ENCODE peak calls at places on chromosomes 6 and 20, in ten cellular contexts. L, P, I, D, M, Q, V, E, H and U are unnamed samples.

GRCh38 chr6:136783495-136784270 is 8.6 kb downstream of the MAP3K5 start:
- DNase-seq in L (no peak), P (no peak), I (no peak), D (no peak), M (no peak), Q (peak), V (no peak), E (no peak), H (peak), U (no peak)

GRCh38 chr6:106377061-106377540 is 16.6 kb downstream of the CRYBG1 start:
- DNase-seq in L (no peak), P (no peak), I (no peak), D (no peak), M (no peak), Q (no peak), V (no peak), E (no peak), H (no peak), U (no peak)

GRCh38 chr6:100311707-100312266 is 152.9 kb downstream of the SIM1 start:
- DNase-seq in L (no peak), P (peak), I (no peak), D (no peak), M (no peak), Q (no peak), V (no peak), E (no peak), H (no peak), U (no peak)

GRCh38 chr20:58706150-58706892 is 13.7 kb downstream of the NPEPL1 start:
- DNase-seq in L (no peak), P (no peak), I (peak), D (peak), M (no peak), Q (no peak), V (no peak), E (no peak), H (no peak), U (no peak)

GRCh38 chr6:91278416-91278815 is 691.5 kb upstream of the MAP3K7 start:
- DNase-seq in L (no peak), P (no peak), I (no peak), D (no peak), M (no peak), Q (no peak), V (no peak), E (no peak), H (no peak), U (no peak)

GRCh38 chr20:45985573-45985972 is 13.6 kb upstream of the ZNF335 start:
- DNase-seq in L (no peak), P (no peak), I (no peak), D (no peak), M (no peak), Q (peak), V (no peak), E (no peak), H (no peak), U (no peak)

GRCh38 chr20:38730167-38730988 is 6.1 kb downstream of the SLC32A1 start:
- DNase-seq in L (no peak), P (no peak), I (no peak), D (no peak), M (no peak), Q (no peak), V (no peak), E (no peak), H (no peak), U (peak)

GRCh38 chr20:62603907-62604785 is 38.2 kb upstream of the SLCO4A1 start:
- DNase-seq in L (no peak), P (no peak), I (no peak), D (no peak), M (no peak), Q (no peak), V (no peak), E (peak), H (no peak), U (no peak)

GRCh38 chr6:6616670-6617069 is 28.1 kb downstream of the LY86 start:
- DNase-seq in L (no peak), P (no peak), I (no peak), D (no peak), M (peak), Q (no peak), V (no peak), E (no peak), H (no peak), U (no peak)

GRCh38 chr20:64203037-64203777 is 39.0 kb downstream of the MYT1 start:
- DNase-seq in L (peak), P (no peak), I (no peak), D (no peak), M (no peak), Q (no peak), V (no peak), E (no peak), H (no peak), U (no peak)

GRCh38 chr6:151422981-151423380 is 28.9 kb downstream of the RMND1 start:
- DNase-seq in L (no peak), P (no peak), I (no peak), D (no peak), M (no peak), Q (no peak), V (no peak), E (no peak), H (no peak), U (no peak)

GRCh38 chr6:159117541-159117940 is 51.7 kb upstream of the FNDC1 start:
- DNase-seq in L (no peak), P (no peak), I (no peak), D (no peak), M (no peak), Q (no peak), V (no peak), E (no peak), H (no peak), U (no peak)

GRCh38 chr20:57501461-57502330 is 23.2 kb downstream of the CTCFL start:
- DNase-seq in L (peak), P (no peak), I (no peak), D (no peak), M (no peak), Q (no peak), V (peak), E (no peak), H (no peak), U (no peak)

GRCh38 chr6:13076575-13076974 is 251.8 kb downstream of the TBC1D7 start:
- DNase-seq in L (peak), P (no peak), I (no peak), D (peak), M (no peak), Q (no peak), V (no peak), E (no peak), H (no peak), U (no peak)

GRCh38 chr6:3542032-3542640 is 85.3 kb upstream of the SLC22A23 start:
- DNase-seq in L (no peak), P (no peak), I (no peak), D (peak), M (no peak), Q (no peak), V (no peak), E (no peak), H (no peak), U (no peak)

GRCh38 chr20:43942661-43943285 is 28.1 kb downstream of the TOX2 start:
- DNase-seq in L (no peak), P (no peak), I (peak), D (no peak), M (peak), Q (no peak), V (no peak), E (no peak), H (no peak), U (no peak)

GRCh38 chr20:45378191-45378590 is at the start of gene TP53TG5:
- DNase-seq in L (peak), P (no peak), I (no peak), D (peak), M (no peak), Q (no peak), V (no peak), E (no peak), H (no peak), U (no peak)

GRCh38 chr6:7424967-7425807 is 35.6 kb downstream of the RIOK1 start:
- DNase-seq in L (no peak), P (no peak), I (no peak), D (no peak), M (no peak), Q (no peak), V (no peak), E (no peak), H (no peak), U (no peak)

DNA sequence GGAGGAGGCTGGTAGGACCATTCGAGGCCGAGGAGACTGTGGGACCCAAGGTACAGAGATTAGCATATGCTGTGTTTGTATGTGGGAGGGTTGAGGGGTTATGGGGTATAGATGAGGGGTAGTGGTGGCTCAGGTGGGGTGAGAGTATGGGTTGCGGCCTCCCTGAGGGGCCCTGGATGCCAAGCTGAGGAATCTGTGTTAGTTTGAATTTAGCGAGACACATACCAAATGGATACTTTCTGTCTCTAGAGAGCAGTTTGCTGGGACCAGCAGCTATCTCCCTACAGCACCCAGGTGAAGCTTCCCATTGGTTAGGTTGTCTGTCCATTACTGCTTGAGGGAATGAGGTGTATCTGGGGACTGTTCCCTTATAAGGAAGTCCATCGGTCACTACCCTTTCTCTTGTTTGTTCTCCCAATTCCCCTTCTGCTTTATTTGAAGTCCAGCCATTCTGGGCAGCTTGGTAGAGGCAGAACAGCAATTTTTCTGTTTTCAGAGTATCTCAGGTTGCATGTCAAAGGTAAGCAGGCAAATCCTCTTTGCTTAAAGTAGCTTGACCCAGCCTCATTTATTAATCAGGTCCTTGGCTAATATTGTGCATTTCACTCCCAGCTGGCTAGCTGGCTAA is 15.2 kb downstream of the CHMP4B start:
- DNase-seq in L (no peak), P (no peak), I (no peak), D (no peak), M (no peak), Q (no peak), V (no peak), E (no peak), H (no peak), U (no peak)
- H3K27ac ChIP-seq in L (no peak), P (no peak), I (no peak), D (peak), M (peak), Q (no peak), V (peak), E (no peak), H (no peak), U (no peak)

DNA sequence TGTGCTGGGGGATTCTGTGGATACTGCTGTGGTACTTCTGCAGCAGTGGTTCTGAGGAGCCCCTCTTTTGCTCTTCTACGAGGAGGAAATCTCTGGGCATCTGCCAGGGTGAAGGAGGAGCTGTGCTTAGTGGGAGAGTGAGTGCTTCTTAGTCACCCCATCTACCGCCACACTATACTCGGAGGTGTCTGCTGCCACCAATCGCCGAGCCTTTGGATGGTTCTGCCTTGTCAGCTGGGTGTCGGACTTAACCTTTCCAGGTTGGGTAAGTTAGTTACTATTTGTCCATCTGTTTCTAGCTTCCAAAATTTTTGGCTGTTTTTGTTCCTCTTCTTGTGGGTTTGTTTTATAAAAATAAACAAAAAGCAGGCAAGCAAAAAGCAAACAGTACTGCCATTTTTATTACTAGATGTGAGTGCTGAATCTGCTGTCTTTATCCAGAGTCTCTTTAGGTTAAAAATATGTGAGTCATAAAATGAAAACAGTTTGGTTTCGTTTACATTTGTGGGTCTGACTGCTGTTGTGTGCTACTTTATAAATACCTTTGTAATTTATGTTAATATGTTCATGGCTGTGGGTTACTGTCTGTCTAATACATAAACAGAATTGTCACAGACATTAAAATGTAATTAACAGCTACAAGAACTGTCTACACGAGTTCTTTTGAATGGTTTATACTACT is 89.1 kb downstream of the ARID1B start:
- DNase-seq in L (no peak), P (no peak), I (no peak), D (no peak), M (peak), Q (no peak), V (no peak), E (no peak), H (no peak), U (no peak)
- H3K4me3 ChIP-seq in L (no peak), P (peak), I (no peak), D (no peak), M (peak), Q (no peak), V (no peak), E (no peak), H (no peak), U (no peak)

GRCh38 chr20:22420116-22420598 is 164.2 kb downstream of the FOXA2 start:
- DNase-seq in L (no peak), P (no peak), I (no peak), D (no peak), M (no peak), Q (no peak), V (no peak), E (no peak), H (no peak), U (no peak)
- H3K27ac ChIP-seq in L (no peak), P (no peak), I (no peak), D (no peak), M (no peak), Q (no peak), V (no peak), E (no peak), H (no peak), U (no peak)

GRCh38 chr6:149990109-149990671 is 26.4 kb downstream of the ULBP1 start:
- DNase-seq in L (peak), P (no peak), I (peak), D (no peak), M (no peak), Q (no peak), V (no peak), E (no peak), H (no peak), U (no peak)
- H3K4me3 ChIP-seq in L (no peak), P (no peak), I (peak), D (peak), M (peak), Q (peak), V (peak), E (peak), H (no peak), U (peak)